ENCODE peak calls at places on chromosomes 7 and 10, in six cellular contexts. K is H9, Z is mesendoderm, X is neuronal stem cell, F is IMR-90, P is H1. B is an unnamed sample.

GRCh38 chr7:102260856-102261255 is 25.8 kb upstream of the SH2B2 start:
- DNase-seq in P (no peak), Z (peak; percentile 67), K (no peak), X (no peak), F (peak; percentile 68), B (peak; percentile 50)

GRCh38 chr7:35593896-35594295 is 101.0 kb downstream of the HERPUD2 start:
- DNase-seq in K (peak; percentile 76), P (peak; percentile 86), X (peak; percentile 6), Z (peak; percentile 66), F (no peak), B (peak; percentile 17)

GRCh38 chr10:43958964-43959363 is 310.3 kb upstream of the ZNF32 start:
- DNase-seq in F (no peak), X (no peak), P (no peak), K (no peak), Z (no peak), B (no peak)

GRCh38 chr10:124632064-124632531 is 112.1 kb downstream of the FAM53B start:
- DNase-seq in F (no peak), K (peak; percentile 56), Z (peak; percentile 34), X (no peak), P (no peak), B (peak; percentile 34)

GRCh38 chr7:149880871-149881301 is 7.1 kb downstream of the ATP6V0E2 start:
- DNase-seq in P (no peak), F (no peak), Z (no peak), X (no peak), K (peak; percentile 18), B (no peak)

GRCh38 chr10:35268791-35269257 is 67.5 kb upstream of the CCNY start:
- DNase-seq in K (no peak), Z (peak; percentile 43), P (no peak), X (no peak), F (no peak), B (peak; percentile 96)

GRCh38 chr7:128840326-128841170 is 10.3 kb downstream of the FLNC start:
- DNase-seq in Z (no peak), X (no peak), K (no peak), F (no peak), P (no peak), B (no peak)

GRCh38 chr10:129107525-129107924 is 359.5 kb upstream of the MGMT start:
- DNase-seq in K (no peak), Z (no peak), P (no peak), X (no peak), F (no peak), B (no peak)

GRCh38 chr10:111874586-111874985 is 309.0 kb downstream of the GPAM start:
- DNase-seq in F (no peak), K (no peak), P (no peak), Z (no peak), X (no peak), B (no peak)

GRCh38 chr10:22823109-22823508 is 104.7 kb upstream of the ARMC3 start:
- DNase-seq in K (no peak), P (no peak), F (peak; percentile 85), X (no peak), Z (no peak), B (no peak)

DNA sequence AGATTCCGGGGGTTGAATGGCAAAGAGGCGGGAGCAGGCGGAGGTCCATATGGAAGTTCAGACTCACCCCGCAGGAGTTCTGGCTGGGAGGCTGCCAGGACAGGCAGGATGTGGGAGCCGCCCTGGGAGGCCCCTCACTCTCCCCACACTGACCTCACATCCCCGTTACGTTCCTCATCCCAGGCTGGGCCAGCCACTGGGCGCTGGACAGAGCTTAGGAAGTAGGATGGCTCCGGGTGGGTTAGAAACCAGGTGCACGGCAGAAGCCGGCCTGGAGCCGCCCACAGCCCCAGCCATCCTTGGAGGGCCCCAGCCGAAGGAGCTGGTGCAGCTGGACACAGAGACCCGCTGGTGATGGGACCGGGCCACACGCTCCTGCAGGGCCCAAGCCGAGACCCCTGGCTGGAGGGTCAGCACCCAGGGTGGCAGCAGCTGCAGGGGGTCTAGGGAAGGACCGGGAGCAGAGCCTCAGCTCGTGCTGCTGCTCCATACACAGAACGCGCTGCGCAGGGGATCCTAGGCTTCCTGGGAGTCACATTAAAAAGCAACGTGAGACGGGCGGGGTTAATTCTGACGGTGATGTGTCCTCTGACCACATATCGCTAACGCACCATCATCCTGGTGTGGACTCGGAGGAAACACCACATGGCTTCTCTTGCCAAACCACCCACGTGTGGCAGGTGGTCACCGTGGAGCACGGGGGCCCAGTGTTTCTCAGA is 98.6 kb upstream of the DIP2C start:
- DNase-seq in K (no peak), Z (no peak), P (peak; percentile 43), X (no peak), F (peak; percentile 62), B (no peak)
- H2AK5ac ChIP-seq in K (no peak overlapping the region), Z (no peak overlapping the region), P (no peak overlapping the region), X (peak overlapping the region; percentile 92), F (peak overlapping the region; percentile 46), B (no peak overlapping the region)

GRCh38 chr10:102399217-102400021 is 3.9 kb downstream of the NFKB2 start:
- DNase-seq in F (peak; percentile 82), Z (peak; percentile 92), X (peak; percentile 86), P (peak; percentile 96), K (peak; percentile 91), B (peak; percentile 93)

GRCh38 chr10:102401322-102401614 is 5.8 kb downstream of the NFKB2 start:
- DNase-seq in K (no peak), Z (no peak), F (no peak), P (no peak), X (no peak), B (peak; percentile 33)

GRCh38 chr10:102398172-102399020 is 2.9 kb downstream of the NFKB2 start:
- DNase-seq in K (no peak), Z (no peak), F (no peak), P (no peak), X (no peak), B (no peak)

GRCh38 chr10:102400598-102401321 is 5.3 kb downstream of the NFKB2 start:
- DNase-seq in F (no peak), P (no peak), Z (no peak), K (no peak), X (no peak), B (no peak)

GRCh38 chr10:102400061-102400460 is 4.6 kb downstream of the NFKB2 start:
- DNase-seq in X (no peak), F (no peak), Z (no peak), P (no peak), K (no peak), B (no peak)
- H2AK5ac ChIP-seq in X (peak overlapping the region; percentile 59), F (peak overlapping the region; percentile 83), Z (no peak overlapping the region), P (no peak overlapping the region), K (no peak overlapping the region), B (peak overlapping the region; percentile 38)

GRCh38 chr10:102117391-102118159 is 2.6 kb downstream of the LDB1 start:
- DNase-seq in Z (peak; percentile 79), X (peak; percentile 59), K (peak; percentile 77), F (peak; percentile 73), P (peak; percentile 73), B (no peak)
- H2AK5ac ChIP-seq in Z (peak overlapping the region; percentile 78), X (peak overlapping the region; percentile 85), K (no peak overlapping the region), F (peak overlapping the region; percentile 98), P (peak overlapping the region; percentile 96), B (peak overlapping the region; percentile 91)

GRCh38 chr10:61125560-61126250 is 181.7 kb upstream of the RHOBTB1 start:
- DNase-seq in F (no peak), P (no peak), Z (no peak), K (no peak), X (no peak), B (no peak)
- H2AK5ac ChIP-seq in F (no peak overlapping the region), P (no peak overlapping the region), Z (no peak overlapping the region), K (no peak overlapping the region), X (no peak overlapping the region), B (no peak overlapping the region)